ENCODE peak calls at places on chromosomes 4 and X, in eight cellular contexts. U is GM23248, K is HCT116, H is OCI-LY7, A is PC-3, Z is GM23338, J is neural progenitor cell, D is hepatocyte. F is an unnamed sample.

GRCh38 chr4:110202024-110202423 is 3.6 kb upstream of the ELOVL6 start:
- DNase-seq in U (no peak), K (no peak), H (no peak), A (no peak), Z (no peak), J (no peak), D (no peak), F (no peak)

GRCh38 chrX:78104447-78105176 is 564 bp downstream of the PGK1 start:
- DNase-seq in U (peak; percentile 75), K (no peak), H (peak; percentile 56), A (peak; percentile 41), Z (peak; percentile 25), J (peak; percentile 32), D (peak; percentile 72), F (peak; percentile 53)

GRCh38 chrX:35276115-35276514 is 333.5 kb downstream of the FAM47B start:
- DNase-seq in U (no peak), K (no peak), H (no peak), A (no peak), Z (no peak), J (no peak), D (no peak), F (no peak)

GRCh38 chrX:338836-339400 is 20.3 kb upstream of the GTPBP6 start:
- DNase-seq in U (peak; percentile 10), K (no peak), H (no peak), A (no peak), Z (no peak), J (no peak), D (no peak), F (no peak)

GRCh38 chrX:51461053-51462050 is 35.0 kb downstream of the NUDT11 start:
- DNase-seq in U (peak; percentile 22), K (peak; percentile 7), H (peak; percentile 47), A (peak; percentile 40), Z (peak; percentile 61), J (peak; percentile 45), D (peak; percentile 55), F (peak; percentile 8)

GRCh38 chr4:23061431-23061830 is 368.7 kb downstream of the GBA3 start:
- DNase-seq in U (no peak), K (no peak), H (no peak), A (peak; percentile 51), Z (no peak), J (no peak), D (peak; percentile 16), F (no peak)

GRCh38 chr4:53019485-53020382 is 157.6 kb downstream of the RASL11B start:
- DNase-seq in U (peak; percentile 77), K (no peak), H (no peak), A (peak; percentile 27), Z (no peak), J (no peak), D (peak; percentile 42), F (no peak)

GRCh38 chr4:186008057-186008456 is 60.9 kb upstream of the TLR3 start:
- DNase-seq in U (no peak), K (no peak), H (no peak), A (no peak), Z (no peak), J (no peak), D (no peak), F (no peak)

GRCh38 chr4:141158219-141158618 is 24.9 kb upstream of the RNF150 start:
- DNase-seq in U (peak; percentile 68), K (peak; percentile 33), H (peak; percentile 38), A (peak; percentile 51), Z (peak; percentile 64), J (peak; percentile 35), D (peak; percentile 44), F (peak; percentile 31)

GRCh38 chrX:103066606-103067005 is 2.6 kb upstream of the BEX1 start:
- DNase-seq in U (peak; percentile 6), K (no peak), H (no peak), A (peak; percentile 45), Z (no peak), J (no peak), D (no peak), F (no peak)

GRCh38 chr4:139208404-139208945 is 31.5 kb upstream of the ELF2 start:
- DNase-seq in U (peak; percentile 93), K (no peak), H (peak; percentile 27), A (no peak), Z (no peak), J (no peak), D (no peak), F (peak; percentile 93)

GRCh38 chrX:70044541-70045245 is 5.0 kb downstream of the AWAT2 start:
- DNase-seq in U (peak; percentile 45), K (no peak), H (no peak), A (peak; percentile 61), Z (no peak), J (no peak), D (no peak), F (no peak)

GRCh38 chr4:127604949-127605709 is 27.6 kb upstream of the INTU start:
- DNase-seq in U (peak; percentile 79), K (peak; percentile 33), H (peak; percentile 30), A (peak; percentile 51), Z (peak; percentile 92), J (peak; percentile 58), D (peak; percentile 49), F (peak; percentile 35)

GRCh38 chr4:102104278-102104677 is 241.0 kb downstream of the SLC39A8 start:
- DNase-seq in U (no peak), K (no peak), H (no peak), A (no peak), Z (no peak), J (no peak), D (no peak), F (no peak)

GRCh38 chrX:152817082-152817744 is 13.3 kb downstream of the CETN2 start:
- DNase-seq in U (peak; percentile 66), K (no peak), H (peak; percentile 11), A (peak; percentile 65), Z (peak; percentile 53), J (peak; percentile 38), D (peak; percentile 46), F (no peak)

GRCh38 chrX:106481341-106481740 is 130.4 kb upstream of the RADX start:
- DNase-seq in U (peak; percentile 62), K (peak; percentile 46), H (peak; percentile 46), A (peak; percentile 83), Z (peak; percentile 67), J (peak; percentile 72), D (peak; percentile 79), F (peak; percentile 59)

GRCh38 chr4:162229670-162230069 is 65.9 kb upstream of the FSTL5 start:
- DNase-seq in U (no peak), K (peak; percentile 22), H (no peak), A (peak; percentile 63), Z (no peak), J (no peak), D (no peak), F (no peak)

GRCh38 chr4:5750052-5750950 is 39.3 kb downstream of the EVC start:
- DNase-seq in U (peak; percentile 81), K (no peak), H (no peak), A (no peak), Z (no peak), J (no peak), D (no peak), F (no peak)

GRCh38 chr4:142703694-142704309 is 142.3 kb downstream of the INPP4B start:
- DNase-seq in U (no peak), K (no peak), H (no peak), A (no peak), Z (no peak), J (no peak), D (no peak), F (no peak)

GRCh38 chrX:109294097-109294815 is 187.6 kb downstream of the GUCY2F start:
- DNase-seq in U (peak; percentile 5), K (no peak), H (no peak), A (no peak), Z (no peak), J (no peak), D (no peak), F (no peak)

GRCh38 chr4:27684501-27685077 is 823.9 kb downstream of the STIM2 start:
- DNase-seq in U (peak; percentile 72), K (peak; percentile 54), H (peak; percentile 51), A (peak; percentile 71), Z (peak; percentile 85), J (peak; percentile 83), D (peak; percentile 88), F (peak; percentile 57)

GRCh38 chrX:118736394-118737010 is 9.1 kb downstream of the IL13RA1 start:
- DNase-seq in U (no peak), K (no peak), H (no peak), A (no peak), Z (no peak), J (no peak), D (no peak), F (peak; percentile 26)

GRCh38 chrX:121635141-121635540 is 587.7 kb downstream of the GLUD2 start:
- DNase-seq in U (no peak), K (no peak), H (no peak), A (peak; percentile 5), Z (no peak), J (no peak), D (no peak), F (no peak)

GRCh38 chr4:133124746-133125145 is 24.3 kb upstream of the PCDH10 start:
- DNase-seq in U (no peak), K (no peak), H (no peak), A (no peak), Z (no peak), J (no peak), D (no peak), F (no peak)
- TF ChIP-seq EZH2phosphoT487 in U (no peak), K (no peak), H (no peak), A (no peak), Z (no peak), J (no peak), D (no peak), F (no peak)

GRCh38 chr4:75995727-75996126 is 5.0 kb upstream of the SDAD1 start:
- DNase-seq in U (peak; percentile 76), K (peak; percentile 42), H (peak; percentile 68), A (peak; percentile 73), Z (peak; percentile 88), J (peak; percentile 67), D (peak; percentile 78), F (peak; percentile 71)
- TF ChIP-seq EZH2phosphoT487 in U (no peak), K (no peak), H (no peak), A (no peak), Z (no peak), J (no peak), D (no peak), F (no peak)

GRCh38 chrX:147848009-147848408 is 63.7 kb upstream of the FMR1 start:
- DNase-seq in U (no peak), K (no peak), H (no peak), A (peak; percentile 5), Z (no peak), J (no peak), D (peak; percentile 19), F (no peak)
- TF ChIP-seq EZH2phosphoT487 in U (no peak), K (no peak), H (no peak), A (no peak), Z (no peak), J (no peak), D (no peak), F (no peak)

GRCh38 chr4:158778065-158778711 is 9.4 kb downstream of the FNIP2 start:
- DNase-seq in U (no peak), K (no peak), H (peak; percentile 32), A (no peak), Z (no peak), J (no peak), D (no peak), F (peak; percentile 83)

GRCh38 chr4:158776106-158776505 is 7.3 kb downstream of the FNIP2 start:
- DNase-seq in U (no peak), K (no peak), H (no peak), A (no peak), Z (peak; percentile 41), J (no peak), D (no peak), F (no peak)

GRCh38 chr4:158778712-158779111 is 9.9 kb downstream of the FNIP2 start:
- DNase-seq in U (no peak), K (no peak), H (no peak), A (peak; percentile 53), Z (no peak), J (no peak), D (no peak), F (no peak)

GRCh38 chr4:158775091-158775651 is 6.3 kb downstream of the FNIP2 start:
- DNase-seq in U (peak; percentile 73), K (no peak), H (no peak), A (peak; percentile 40), Z (no peak), J (no peak), D (peak; percentile 36), F (no peak)

GRCh38 chr4:158777423-158777822 is 8.6 kb downstream of the FNIP2 start:
- DNase-seq in U (no peak), K (no peak), H (no peak), A (no peak), Z (no peak), J (no peak), D (peak; percentile 22), F (no peak)
- TF ChIP-seq EZH2phosphoT487 in U (no peak), K (no peak), H (no peak), A (no peak), Z (no peak), J (no peak), D (no peak), F (no peak)

F was measured in MM.1S.